ENCODE peak calls at places on chromosomes 1 and 21, in six cellular contexts. U is neuronal stem cell, G is body of pancreas, Q is cardiac muscle cell, E is mammary epithelial cell, D is heart right ventricle. A is an unnamed sample.

GRCh38 chr1:51487628-51488027 is 31.4 kb downstream of the EPS15 start:
- DNase-seq in U (no peak), G (no peak), Q (no peak), E (no peak), D (no peak), A (no peak)

GRCh38 chr1:201153474-201154388 is 543 bp downstream of the TMEM9 start:
- DNase-seq in U (no peak), G (no peak), Q (no peak), E (no peak), D (no peak), A (no peak)

GRCh38 chr1:19698181-19698580 is 33.5 kb downstream of the HTR6 start:
- DNase-seq in U (no peak), G (no peak), Q (no peak), E (no peak), D (no peak), A (no peak)

GRCh38 chr1:46521417-46521816 is 30.0 kb downstream of the KNCN start:
- DNase-seq in U (no peak), G (no peak), Q (no peak), E (no peak), D (no peak), A (no peak)

GRCh38 chr21:44984792-44985440 is 45.1 kb downstream of the SLX9 start:
- DNase-seq in U (no peak), G (no peak), Q (no peak), E (no peak), D (no peak), A (peak)

GRCh38 chr1:204145033-204145504 is 6.8 kb downstream of the ETNK2 start:
- DNase-seq in U (no peak), G (no peak), Q (no peak), E (peak), D (no peak), A (peak)

GRCh38 chr1:9388628-9389184 is 96.0 kb downstream of the SPSB1 start:
- DNase-seq in U (no peak), G (no peak), Q (peak), E (peak), D (no peak), A (peak)

GRCh38 chr1:48442864-48443619 is 29.0 kb downstream of the SPATA6 start:
- DNase-seq in U (no peak), G (no peak), Q (peak), E (no peak), D (no peak), A (no peak)

GRCh38 chr1:158039380-158039779 is 45.9 kb downstream of the KIRREL1 start:
- DNase-seq in U (no peak), G (no peak), Q (no peak), E (no peak), D (no peak), A (no peak)

GRCh38 chr1:192263436-192263835 is 53.4 kb upstream of the RGS21 start:
- DNase-seq in U (no peak), G (no peak), Q (peak), E (peak), D (no peak), A (no peak)

GRCh38 chr21:42227909-42228708 is 9.2 kb downstream of the ABCG1 start:
- DNase-seq in U (no peak), G (peak), Q (peak), E (peak), D (peak), A (peak)

GRCh38 chr1:227869281-227869842 is 53.9 kb downstream of the PRSS38 start:
- DNase-seq in U (no peak), G (no peak), Q (no peak), E (no peak), D (no peak), A (no peak)

GRCh38 chr1:223844962-223845809 is 561 bp downstream of the TP53BP2 start:
- DNase-seq in U (peak), G (peak), Q (peak), E (peak), D (peak), A (peak)

GRCh38 chr1:44119525-44119924 is 904 bp downstream of the KLF17 start:
- DNase-seq in U (no peak), G (no peak), Q (no peak), E (no peak), D (no peak), A (no peak)

GRCh38 chr1:29686012-29686930 is 449.9 kb downstream of the PTPRU start:
- DNase-seq in U (no peak), G (no peak), Q (no peak), E (no peak), D (no peak), A (no peak)

GRCh38 chr1:200131551-200132125 is 104.1 kb downstream of the NR5A2 start:
- DNase-seq in U (no peak), G (peak), Q (no peak), E (peak), D (no peak), A (no peak)

GRCh38 chr21:45348591-45349327 is 56.2 kb upstream of the COL18A1 start:
- DNase-seq in U (no peak), G (no peak), Q (no peak), E (no peak), D (no peak), A (no peak)

GRCh38 chr1:34985063-34985770 is at the start of gene TMEM35B:
- DNase-seq in U (peak), G (peak), Q (peak), E (peak), D (peak), A (peak)

GRCh38 chr21:45276620-45277019 is 11.1 kb downstream of the POFUT2 start:
- DNase-seq in U (no peak), G (no peak), Q (no peak), E (no peak), D (no peak), A (no peak)

DNA sequence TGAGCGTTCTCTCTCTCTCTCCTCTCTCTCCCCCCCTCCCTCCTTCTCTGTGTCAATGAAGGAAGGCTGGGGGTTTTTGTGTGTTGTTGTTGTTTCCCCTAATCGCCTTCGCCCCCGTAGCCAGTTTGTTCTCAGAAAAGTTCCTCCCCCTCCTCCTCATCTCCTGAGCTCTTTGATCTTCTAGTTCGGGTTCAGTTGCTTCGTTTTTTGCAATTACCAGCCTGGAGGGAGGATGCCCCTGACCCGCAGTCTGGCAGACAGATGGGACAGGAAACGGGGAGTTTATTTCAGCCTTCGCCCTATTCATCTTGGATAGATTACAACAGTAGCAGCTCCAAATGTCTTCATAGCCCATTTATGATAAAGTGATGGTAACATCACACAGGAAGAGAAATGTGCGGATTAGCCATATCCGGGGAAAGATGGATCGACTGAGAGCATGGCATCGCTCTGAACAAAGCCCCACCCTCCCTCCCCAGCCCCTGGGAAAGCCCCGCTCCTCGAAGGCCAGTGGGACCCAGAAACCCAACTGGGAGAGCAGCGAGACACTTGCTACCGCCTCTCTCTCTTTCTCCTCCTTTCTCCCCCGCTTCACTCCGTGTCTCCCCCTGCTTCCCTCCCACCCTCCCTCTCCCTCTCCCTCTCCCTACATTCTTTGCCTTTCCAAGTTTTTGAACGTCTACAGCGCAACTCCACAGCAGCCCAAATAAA is 139.7 kb upstream of the ARHGEF16 start:
- DNase-seq in U (peak), G (no peak), Q (peak), E (no peak), D (no peak), A (no peak)
- H3K27ac ChIP-seq in U (no peak), G (no peak), Q (no peak), E (no peak), D (no peak), A (no peak)

GRCh38 chr1:3736708-3737107 is 15.5 kb upstream of the CCDC27 start:
- DNase-seq in U (no peak), G (no peak), Q (no peak), E (no peak), D (no peak), A (no peak)
- H3K27ac ChIP-seq in U (no peak), G (no peak), Q (no peak), E (no peak), D (no peak), A (no peak)

GRCh38 chr1:85201340-85202091 is 700 bp upstream of the SYDE2 start:
- DNase-seq in U (peak), G (peak), Q (peak), E (peak), D (peak), A (peak)

GRCh38 chr1:85202092-85202863 is 1.5 kb upstream of the SYDE2 start:
- DNase-seq in U (no peak), G (peak), Q (no peak), E (peak), D (no peak), A (no peak)

GRCh38 chr1:85203573-85204169 is 2.9 kb upstream of the SYDE2 start:
- DNase-seq in U (no peak), G (no peak), Q (no peak), E (no peak), D (no peak), A (no peak)

GRCh38 chr1:85200870-85201339 is at the start of gene SYDE2:
- DNase-seq in U (peak), G (peak), Q (peak), E (peak), D (peak), A (peak)

GRCh38 chr1:85202864-85203255 is 2.0 kb upstream of the SYDE2 start:
- DNase-seq in U (no peak), G (no peak), Q (no peak), E (no peak), D (no peak), A (no peak)
- H3K27ac ChIP-seq in U (no peak), G (no peak), Q (peak), E (no peak), D (no peak), A (no peak)

DNA sequence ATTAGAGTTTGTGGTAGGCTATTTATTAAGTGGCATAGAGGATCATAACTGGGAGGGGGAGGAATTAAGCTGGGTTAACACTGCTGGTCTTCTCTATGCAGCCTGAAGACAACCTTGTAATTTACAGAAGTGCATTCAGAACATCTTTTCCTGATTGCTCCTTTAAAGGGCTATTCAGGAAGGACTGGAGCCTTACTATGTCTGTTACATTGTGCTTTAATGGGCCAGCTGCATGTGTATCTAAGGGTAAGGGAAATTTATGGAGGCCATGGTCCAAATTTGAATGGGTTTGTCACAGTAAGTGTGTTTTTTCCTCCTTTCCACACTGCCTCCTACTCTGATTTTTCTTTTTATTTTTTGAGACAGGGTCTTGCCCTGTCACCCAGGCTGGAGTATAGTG is 19.6 kb downstream of the C1orf21 start:
- DNase-seq in U (no peak), G (no peak), Q (no peak), E (no peak), D (no peak), A (no peak)
- H3K27ac ChIP-seq in U (no peak), G (no peak), Q (no peak), E (no peak), D (no peak), A (no peak)

GRCh38 chr1:64570267-64570666 is 100.3 kb downstream of the CACHD1 start:
- DNase-seq in U (no peak), G (no peak), Q (no peak), E (no peak), D (no peak), A (no peak)

GRCh38 chr1:64569376-64569775 is 99.4 kb downstream of the CACHD1 start:
- DNase-seq in U (no peak), G (no peak), Q (peak), E (no peak), D (no peak), A (no peak)

GRCh38 chr1:64574301-64574700 is 104.4 kb downstream of the CACHD1 start:
- DNase-seq in U (no peak), G (no peak), Q (no peak), E (peak), D (no peak), A (no peak)

GRCh38 chr1:64572222-64572900 is 102.4 kb downstream of the CACHD1 start:
- DNase-seq in U (no peak), G (no peak), Q (no peak), E (peak), D (no peak), A (peak)
- H3K27ac ChIP-seq in U (no peak), G (no peak), Q (peak), E (no peak), D (no peak), A (peak)